ENCODE peak calls at places on chromosomes 7 and 10, in eight cellular contexts. One of them, this sample, is unnamed.

GRCh38 chr7:127035203-127035849 is 217.4 kb downstream of the GRM8 start:
- DNase-seq in testis: no peak
- DNase-seq in CD8-positive, alpha-beta memory T cell: no peak
- DNase-seq in Panc1: no peak
- DNase-seq in cardiac muscle cell: no peak
- DNase-seq in pancreas: peak; percentile 19
- DNase-seq in uterus: no peak
- DNase-seq in endodermal cell: no peak
- DNase-seq in this sample: no peak

GRCh38 chr7:22477876-22478450 is 22.0 kb downstream of the STEAP1B start:
- DNase-seq in testis: peak; percentile 74
- DNase-seq in CD8-positive, alpha-beta memory T cell: no peak
- DNase-seq in Panc1: no peak
- DNase-seq in cardiac muscle cell: no peak
- DNase-seq in pancreas: no peak
- DNase-seq in uterus: no peak
- DNase-seq in endodermal cell: peak; percentile 81
- DNase-seq in this sample: no peak

GRCh38 chr7:44561962-44562621 is 11.6 kb downstream of the DDX56 start:
- DNase-seq in testis: no peak
- DNase-seq in CD8-positive, alpha-beta memory T cell: no peak
- DNase-seq in Panc1: no peak
- DNase-seq in cardiac muscle cell: no peak
- DNase-seq in pancreas: no peak
- DNase-seq in uterus: no peak
- DNase-seq in endodermal cell: peak; percentile 67
- DNase-seq in this sample: no peak

GRCh38 chr7:27171636-27172387 is 2.3 kb downstream of the HOXA10 start:
- DNase-seq in testis: no peak
- DNase-seq in CD8-positive, alpha-beta memory T cell: peak; percentile 40
- DNase-seq in Panc1: no peak
- DNase-seq in cardiac muscle cell: no peak
- DNase-seq in pancreas: no peak
- DNase-seq in uterus: peak; percentile 27
- DNase-seq in endodermal cell: peak; percentile 71
- DNase-seq in this sample: no peak

GRCh38 chr7:140079121-140079536 is 16.4 kb upstream of the PARP12 start:
- DNase-seq in testis: no peak
- DNase-seq in CD8-positive, alpha-beta memory T cell: no peak
- DNase-seq in Panc1: no peak
- DNase-seq in cardiac muscle cell: peak; percentile 35
- DNase-seq in pancreas: peak; percentile 48
- DNase-seq in uterus: peak; percentile 54
- DNase-seq in endodermal cell: peak; percentile 90
- DNase-seq in this sample: no peak

GRCh38 chr7:44998153-44998871 is 1.7 kb upstream of the CCM2 start:
- DNase-seq in testis: no peak
- DNase-seq in CD8-positive, alpha-beta memory T cell: no peak
- DNase-seq in Panc1: no peak
- DNase-seq in cardiac muscle cell: no peak
- DNase-seq in pancreas: no peak
- DNase-seq in uterus: no peak
- DNase-seq in endodermal cell: no peak
- DNase-seq in this sample: no peak

GRCh38 chr10:49161411-49161997 is 26.7 kb downstream of the TMEM273 start:
- DNase-seq in testis: peak; percentile 28
- DNase-seq in CD8-positive, alpha-beta memory T cell: no peak
- DNase-seq in Panc1: no peak
- DNase-seq in cardiac muscle cell: peak; percentile 56
- DNase-seq in pancreas: no peak
- DNase-seq in uterus: no peak
- DNase-seq in endodermal cell: peak; percentile 59
- DNase-seq in this sample: peak; percentile 81

GRCh38 chr10:102596506-102596971 is 47.7 kb upstream of the TRIM8 start:
- DNase-seq in testis: peak; percentile 67
- DNase-seq in CD8-positive, alpha-beta memory T cell: no peak
- DNase-seq in Panc1: peak; percentile 47
- DNase-seq in cardiac muscle cell: peak; percentile 77
- DNase-seq in pancreas: peak; percentile 45
- DNase-seq in uterus: peak; percentile 48
- DNase-seq in endodermal cell: peak; percentile 90
- DNase-seq in this sample: no peak

GRCh38 chr7:50265968-50266694 is 38.4 kb upstream of the IKZF1 start:
- DNase-seq in testis: no peak
- DNase-seq in CD8-positive, alpha-beta memory T cell: peak; percentile 55
- DNase-seq in Panc1: no peak
- DNase-seq in cardiac muscle cell: no peak
- DNase-seq in pancreas: no peak
- DNase-seq in uterus: no peak
- DNase-seq in endodermal cell: no peak
- DNase-seq in this sample: no peak

DNA sequence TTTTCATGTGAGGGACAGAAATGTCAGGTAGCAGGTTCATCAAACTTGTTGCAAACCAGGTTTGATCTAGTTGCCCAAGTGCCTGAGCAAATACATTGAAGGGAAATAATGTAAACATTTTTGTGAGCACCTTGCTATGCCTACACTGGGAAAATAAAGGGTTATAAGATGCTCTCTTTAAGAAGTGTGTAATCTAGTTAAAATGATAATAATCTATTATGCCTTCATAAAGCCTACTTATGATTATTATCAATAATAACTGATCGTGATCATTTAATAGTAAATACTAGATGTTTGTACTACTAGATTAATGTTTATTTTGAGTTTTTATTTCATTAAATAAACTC is 1.9 kb upstream of the TMEM229A start:
- DNase-seq in testis: no peak
- DNase-seq in CD8-positive, alpha-beta memory T cell: no peak
- DNase-seq in Panc1: no peak
- DNase-seq in cardiac muscle cell: no peak
- DNase-seq in pancreas: no peak
- DNase-seq in uterus: no peak
- DNase-seq in endodermal cell: no peak
- DNase-seq in this sample: no peak
- H3K9me3 ChIP-seq in testis: no peaks in the 10 kb centered on the region
- H3K9me3 ChIP-seq in CD8-positive, alpha-beta memory T cell: no peaks in the 10 kb centered on the region
- H3K9me3 ChIP-seq in Panc1: no peaks in the 10 kb centered on the region
- H3K9me3 ChIP-seq in cardiac muscle cell: no peaks in the 10 kb centered on the region
- H3K9me3 ChIP-seq in pancreas: no peaks in the 10 kb centered on the region
- H3K9me3 ChIP-seq in uterus: no peaks in the 10 kb centered on the region
- H3K9me3 ChIP-seq in endodermal cell: no peaks in the 10 kb centered on the region
- H3K9me3 ChIP-seq in this sample: no peaks in the 10 kb centered on the region

GRCh38 chr7:57225666-57226065 is 93.4 kb upstream of the ZNF479 start:
- DNase-seq in testis: no peak
- DNase-seq in CD8-positive, alpha-beta memory T cell: no peak
- DNase-seq in Panc1: no peak
- DNase-seq in cardiac muscle cell: no peak
- DNase-seq in pancreas: no peak
- DNase-seq in uterus: no peak
- DNase-seq in endodermal cell: no peak
- DNase-seq in this sample: no peak

GRCh38 chr7:57215423-57215822 is 83.2 kb upstream of the ZNF479 start:
- DNase-seq in testis: no peak
- DNase-seq in CD8-positive, alpha-beta memory T cell: no peak
- DNase-seq in Panc1: no peak
- DNase-seq in cardiac muscle cell: no peak
- DNase-seq in pancreas: no peak
- DNase-seq in uterus: no peak
- DNase-seq in endodermal cell: no peak
- DNase-seq in this sample: no peak

GRCh38 chr7:57216340-57216739 is 84.1 kb upstream of the ZNF479 start:
- DNase-seq in testis: no peak
- DNase-seq in CD8-positive, alpha-beta memory T cell: no peak
- DNase-seq in Panc1: no peak
- DNase-seq in cardiac muscle cell: peak; percentile 0
- DNase-seq in pancreas: no peak
- DNase-seq in uterus: no peak
- DNase-seq in endodermal cell: no peak
- DNase-seq in this sample: no peak

GRCh38 chr7:57218196-57218716 is 86.0 kb upstream of the ZNF479 start:
- DNase-seq in testis: no peak
- DNase-seq in CD8-positive, alpha-beta memory T cell: no peak
- DNase-seq in Panc1: no peak
- DNase-seq in cardiac muscle cell: no peak
- DNase-seq in pancreas: no peak
- DNase-seq in uterus: no peak
- DNase-seq in endodermal cell: no peak
- DNase-seq in this sample: no peak

GRCh38 chr7:57220746-57221145 is 88.5 kb upstream of the ZNF479 start:
- DNase-seq in testis: no peak
- DNase-seq in CD8-positive, alpha-beta memory T cell: no peak
- DNase-seq in Panc1: no peak
- DNase-seq in cardiac muscle cell: no peak
- DNase-seq in pancreas: no peak
- DNase-seq in uterus: no peak
- DNase-seq in endodermal cell: no peak
- DNase-seq in this sample: no peak
- H3K9me3 ChIP-seq in testis: no peaks in the 10 kb centered on the region
- H3K9me3 ChIP-seq in CD8-positive, alpha-beta memory T cell: no peaks in the 10 kb centered on the region
- H3K9me3 ChIP-seq in Panc1: no peaks in the 10 kb centered on the region
- H3K9me3 ChIP-seq in cardiac muscle cell: no peaks in the 10 kb centered on the region
- H3K9me3 ChIP-seq in pancreas: no peaks in the 10 kb centered on the region
- H3K9me3 ChIP-seq in uterus: no peaks in the 10 kb centered on the region
- H3K9me3 ChIP-seq in endodermal cell: peaks cover 62% of the 10 kb centered on the region
- H3K9me3 ChIP-seq in this sample: no peaks in the 10 kb centered on the region

GRCh38 chr7:64494912-64495461 is 67.9 kb downstream of the ZNF680 start:
- DNase-seq in testis: peak; percentile 15
- DNase-seq in CD8-positive, alpha-beta memory T cell: no peak
- DNase-seq in Panc1: no peak
- DNase-seq in cardiac muscle cell: no peak
- DNase-seq in pancreas: no peak
- DNase-seq in uterus: no peak
- DNase-seq in endodermal cell: no peak
- DNase-seq in this sample: no peak
- H3K9me3 ChIP-seq in testis: no peaks in the 10 kb centered on the region
- H3K9me3 ChIP-seq in CD8-positive, alpha-beta memory T cell: peaks cover 7% of the 10 kb centered on the region
- H3K9me3 ChIP-seq in Panc1: no peaks in the 10 kb centered on the region
- H3K9me3 ChIP-seq in cardiac muscle cell: no peaks in the 10 kb centered on the region
- H3K9me3 ChIP-seq in pancreas: no peaks in the 10 kb centered on the region
- H3K9me3 ChIP-seq in uterus: no peaks in the 10 kb centered on the region
- H3K9me3 ChIP-seq in endodermal cell: peaks cover 44% of the 10 kb centered on the region
- H3K9me3 ChIP-seq in this sample: no peaks in the 10 kb centered on the region

GRCh38 chr7:158009886-158010285 is 577.7 kb downstream of the PTPRN2 start:
- DNase-seq in testis: no peak
- DNase-seq in CD8-positive, alpha-beta memory T cell: no peak
- DNase-seq in Panc1: no peak
- DNase-seq in cardiac muscle cell: no peak
- DNase-seq in pancreas: no peak
- DNase-seq in uterus: no peak
- DNase-seq in endodermal cell: no peak
- DNase-seq in this sample: no peak

GRCh38 chr7:158010956-158011698 is 576.5 kb downstream of the PTPRN2 start:
- DNase-seq in testis: no peak
- DNase-seq in CD8-positive, alpha-beta memory T cell: no peak
- DNase-seq in Panc1: no peak
- DNase-seq in cardiac muscle cell: no peak
- DNase-seq in pancreas: no peak
- DNase-seq in uterus: no peak
- DNase-seq in endodermal cell: no peak
- DNase-seq in this sample: no peak

GRCh38 chr7:158015403-158016116 is 572.1 kb downstream of the PTPRN2 start:
- DNase-seq in testis: peak; percentile 15
- DNase-seq in CD8-positive, alpha-beta memory T cell: no peak
- DNase-seq in Panc1: no peak
- DNase-seq in cardiac muscle cell: no peak
- DNase-seq in pancreas: no peak
- DNase-seq in uterus: no peak
- DNase-seq in endodermal cell: peak; percentile 35
- DNase-seq in this sample: no peak

GRCh38 chr7:158013085-158013668 is 574.4 kb downstream of the PTPRN2 start:
- DNase-seq in testis: no peak
- DNase-seq in CD8-positive, alpha-beta memory T cell: no peak
- DNase-seq in Panc1: no peak
- DNase-seq in cardiac muscle cell: no peak
- DNase-seq in pancreas: no peak
- DNase-seq in uterus: no peak
- DNase-seq in endodermal cell: no peak
- DNase-seq in this sample: no peak

DNA sequence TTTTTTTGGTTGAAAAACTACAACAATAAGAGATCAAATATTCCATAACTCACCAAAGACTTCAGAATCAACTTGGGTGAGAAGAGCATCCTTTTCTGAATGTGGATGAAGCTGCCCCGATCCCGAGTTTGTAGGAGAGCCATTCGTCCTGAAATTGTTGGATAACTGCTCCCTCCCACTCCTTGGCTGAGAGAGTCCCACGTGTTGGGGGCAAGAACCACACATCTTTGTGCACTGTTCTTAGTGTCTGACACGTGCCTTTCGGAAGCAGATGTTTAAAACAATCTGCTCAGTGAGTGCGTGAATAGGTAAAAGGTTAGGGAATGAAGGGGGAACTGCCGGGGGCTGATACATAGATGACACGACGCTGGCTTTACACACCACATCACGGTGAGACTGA is 575.7 kb downstream of the PTPRN2 start:
- DNase-seq in testis: no peak
- DNase-seq in CD8-positive, alpha-beta memory T cell: no peak
- DNase-seq in Panc1: no peak
- DNase-seq in cardiac muscle cell: no peak
- DNase-seq in pancreas: no peak
- DNase-seq in uterus: no peak
- DNase-seq in endodermal cell: no peak
- DNase-seq in this sample: no peak
- H3K9me3 ChIP-seq in testis: no peaks in the 10 kb centered on the region
- H3K9me3 ChIP-seq in CD8-positive, alpha-beta memory T cell: no peaks in the 10 kb centered on the region
- H3K9me3 ChIP-seq in Panc1: no peaks in the 10 kb centered on the region
- H3K9me3 ChIP-seq in cardiac muscle cell: no peaks in the 10 kb centered on the region
- H3K9me3 ChIP-seq in pancreas: no peaks in the 10 kb centered on the region
- H3K9me3 ChIP-seq in uterus: no peaks in the 10 kb centered on the region
- H3K9me3 ChIP-seq in endodermal cell: peaks cover 91% of the 10 kb centered on the region
- H3K9me3 ChIP-seq in this sample: no peaks in the 10 kb centered on the region

DNA sequence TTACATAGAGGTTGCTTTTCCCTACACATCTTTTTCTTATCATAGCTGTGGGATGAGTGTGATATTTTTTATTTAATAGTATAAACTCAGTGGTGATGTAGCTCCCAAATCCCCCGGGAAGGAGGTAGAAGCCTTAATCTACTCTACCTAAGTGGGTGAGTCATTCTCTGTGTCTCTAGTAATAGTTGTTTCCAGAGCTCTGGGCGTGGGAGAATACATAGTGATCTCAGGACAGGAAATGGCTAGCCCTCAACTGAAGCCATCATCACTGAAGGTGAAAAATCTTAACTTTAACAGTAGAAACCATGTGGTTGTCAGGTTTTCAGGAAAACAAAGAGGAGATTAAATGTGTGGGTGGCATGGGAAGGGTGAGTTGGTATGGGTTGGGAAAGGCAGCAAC is 278.4 kb downstream of the ANKRD30A start:
- DNase-seq in testis: no peak
- DNase-seq in CD8-positive, alpha-beta memory T cell: no peak
- DNase-seq in Panc1: no peak
- DNase-seq in cardiac muscle cell: no peak
- DNase-seq in pancreas: no peak
- DNase-seq in uterus: no peak
- DNase-seq in endodermal cell: no peak
- DNase-seq in this sample: no peak
- H3K9me3 ChIP-seq in testis: no peaks in the 10 kb centered on the region
- H3K9me3 ChIP-seq in CD8-positive, alpha-beta memory T cell: no peaks in the 10 kb centered on the region
- H3K9me3 ChIP-seq in Panc1: no peaks in the 10 kb centered on the region
- H3K9me3 ChIP-seq in cardiac muscle cell: no peaks in the 10 kb centered on the region
- H3K9me3 ChIP-seq in pancreas: no peaks in the 10 kb centered on the region
- H3K9me3 ChIP-seq in uterus: no peaks in the 10 kb centered on the region
- H3K9me3 ChIP-seq in endodermal cell: peaks cover 68% of the 10 kb centered on the region
- H3K9me3 ChIP-seq in this sample: no peaks in the 10 kb centered on the region